ENCODE peak calls at places on chromosomes 13 and 19, in eight cellular contexts. One of them, this sample, is unnamed. For H3K9me3, the result is how much of the 10 kb centered on the place peaks cover.

GRCh38 chr19:40603719-40604646 is 2.8 kb downstream of the LTBP4 start:
- DNase-seq in HepG2: peak
- DNase-seq in CD8-positive, alpha-beta T cell: peak
- DNase-seq in spleen: peak
- DNase-seq in mammary epithelial cell: peak
- DNase-seq in pancreas: peak
- DNase-seq in fibroblast of lung: peak
- DNase-seq in cardiac muscle cell: peak
- DNase-seq in this sample: peak

GRCh38 chr19:45117167-45117594 is 24.2 kb downstream of the PPP1R37 start:
- DNase-seq in HepG2: no peak
- DNase-seq in CD8-positive, alpha-beta T cell: peak
- DNase-seq in spleen: no peak
- DNase-seq in mammary epithelial cell: no peak
- DNase-seq in pancreas: no peak
- DNase-seq in fibroblast of lung: peak
- DNase-seq in cardiac muscle cell: peak
- DNase-seq in this sample: no peak

GRCh38 chr19:682678-683320 is 6.6 kb downstream of the FSTL3 start:
- DNase-seq in HepG2: no peak
- DNase-seq in CD8-positive, alpha-beta T cell: no peak
- DNase-seq in spleen: peak
- DNase-seq in mammary epithelial cell: no peak
- DNase-seq in pancreas: peak
- DNase-seq in fibroblast of lung: no peak
- DNase-seq in cardiac muscle cell: no peak
- DNase-seq in this sample: no peak

GRCh38 chr13:44869167-44869566 is 120.1 kb downstream of the NUFIP1 start:
- DNase-seq in HepG2: no peak
- DNase-seq in CD8-positive, alpha-beta T cell: no peak
- DNase-seq in spleen: no peak
- DNase-seq in mammary epithelial cell: no peak
- DNase-seq in pancreas: no peak
- DNase-seq in fibroblast of lung: no peak
- DNase-seq in cardiac muscle cell: no peak
- DNase-seq in this sample: no peak

GRCh38 chr13:26515721-26516120 is 41.8 kb upstream of the WASF3 start:
- DNase-seq in HepG2: no peak
- DNase-seq in CD8-positive, alpha-beta T cell: no peak
- DNase-seq in spleen: no peak
- DNase-seq in mammary epithelial cell: no peak
- DNase-seq in pancreas: no peak
- DNase-seq in fibroblast of lung: no peak
- DNase-seq in cardiac muscle cell: no peak
- DNase-seq in this sample: no peak

GRCh38 chr19:58509731-58510083 is 2.1 kb downstream of the SLC27A5 start:
- DNase-seq in HepG2: no peak
- DNase-seq in CD8-positive, alpha-beta T cell: no peak
- DNase-seq in spleen: no peak
- DNase-seq in mammary epithelial cell: no peak
- DNase-seq in pancreas: no peak
- DNase-seq in fibroblast of lung: no peak
- DNase-seq in cardiac muscle cell: no peak
- DNase-seq in this sample: no peak

GRCh38 chr19:925912-926594 is at the start of gene ARID3A:
- DNase-seq in HepG2: no peak
- DNase-seq in CD8-positive, alpha-beta T cell: no peak
- DNase-seq in spleen: peak
- DNase-seq in mammary epithelial cell: peak
- DNase-seq in pancreas: peak
- DNase-seq in fibroblast of lung: peak
- DNase-seq in cardiac muscle cell: peak
- DNase-seq in this sample: no peak

GRCh38 chr19:19539738-19540703 is 2.0 kb downstream of the CILP2 start:
- DNase-seq in HepG2: no peak
- DNase-seq in CD8-positive, alpha-beta T cell: peak
- DNase-seq in spleen: peak
- DNase-seq in mammary epithelial cell: peak
- DNase-seq in pancreas: peak
- DNase-seq in fibroblast of lung: peak
- DNase-seq in cardiac muscle cell: peak
- DNase-seq in this sample: no peak

GRCh38 chr19:38455031-38455430 is 21.5 kb downstream of the RYR1 start:
- DNase-seq in HepG2: peak
- DNase-seq in CD8-positive, alpha-beta T cell: no peak
- DNase-seq in spleen: no peak
- DNase-seq in mammary epithelial cell: no peak
- DNase-seq in pancreas: no peak
- DNase-seq in fibroblast of lung: peak
- DNase-seq in cardiac muscle cell: peak
- DNase-seq in this sample: no peak

GRCh38 chr13:109026266-109026665 is 396.9 kb downstream of the MYO16 start:
- DNase-seq in HepG2: no peak
- DNase-seq in CD8-positive, alpha-beta T cell: no peak
- DNase-seq in spleen: no peak
- DNase-seq in mammary epithelial cell: no peak
- DNase-seq in pancreas: no peak
- DNase-seq in fibroblast of lung: no peak
- DNase-seq in cardiac muscle cell: no peak
- DNase-seq in this sample: no peak

GRCh38 chr13:91609353-91609752 is 210.9 kb downstream of the GPC5 start:
- DNase-seq in HepG2: no peak
- DNase-seq in CD8-positive, alpha-beta T cell: no peak
- DNase-seq in spleen: no peak
- DNase-seq in mammary epithelial cell: no peak
- DNase-seq in pancreas: no peak
- DNase-seq in fibroblast of lung: peak
- DNase-seq in cardiac muscle cell: peak
- DNase-seq in this sample: no peak

GRCh38 chr19:16185925-16186234 is 670 bp downstream of the FAM32A start:
- DNase-seq in HepG2: peak
- DNase-seq in CD8-positive, alpha-beta T cell: no peak
- DNase-seq in spleen: no peak
- DNase-seq in mammary epithelial cell: no peak
- DNase-seq in pancreas: no peak
- DNase-seq in fibroblast of lung: peak
- DNase-seq in cardiac muscle cell: no peak
- DNase-seq in this sample: no peak

GRCh38 chr13:76980075-76980718 is 11.7 kb upstream of the CLN5 start:
- DNase-seq in HepG2: peak
- DNase-seq in CD8-positive, alpha-beta T cell: peak
- DNase-seq in spleen: peak
- DNase-seq in mammary epithelial cell: peak
- DNase-seq in pancreas: peak
- DNase-seq in fibroblast of lung: peak
- DNase-seq in cardiac muscle cell: peak
- DNase-seq in this sample: peak

GRCh38 chr19:2329162-2329505 is 650 bp downstream of the SPPL2B start:
- DNase-seq in HepG2: no peak
- DNase-seq in CD8-positive, alpha-beta T cell: no peak
- DNase-seq in spleen: no peak
- DNase-seq in mammary epithelial cell: no peak
- DNase-seq in pancreas: no peak
- DNase-seq in fibroblast of lung: no peak
- DNase-seq in cardiac muscle cell: no peak
- DNase-seq in this sample: no peak

GRCh38 chr19:19445911-19446361 is 40.5 kb downstream of the GATAD2A start:
- DNase-seq in HepG2: no peak
- DNase-seq in CD8-positive, alpha-beta T cell: no peak
- DNase-seq in spleen: peak
- DNase-seq in mammary epithelial cell: peak
- DNase-seq in pancreas: no peak
- DNase-seq in fibroblast of lung: peak
- DNase-seq in cardiac muscle cell: no peak
- DNase-seq in this sample: no peak

DNA sequence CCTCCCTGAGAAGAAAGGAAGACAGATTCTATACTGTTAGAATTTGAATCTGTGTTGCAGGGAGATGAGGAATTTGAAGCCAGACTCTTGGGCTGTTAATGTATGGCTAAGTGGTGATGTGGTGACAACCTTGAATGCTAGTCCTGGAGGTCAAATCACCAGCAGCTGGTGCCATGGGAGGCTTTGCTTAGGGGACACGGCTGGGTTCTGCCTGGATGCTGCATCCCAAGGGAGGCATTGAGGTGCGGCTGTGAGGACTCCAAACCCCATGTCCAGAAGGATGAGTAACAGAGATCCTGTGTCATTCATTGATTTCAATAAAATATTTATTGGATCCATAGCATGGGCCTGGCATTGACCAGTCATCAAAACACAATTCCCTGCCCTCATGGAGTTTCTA is 42.3 kb downstream of the RFX2 start:
- DNase-seq in HepG2: no peak
- DNase-seq in CD8-positive, alpha-beta T cell: no peak
- DNase-seq in spleen: no peak
- DNase-seq in mammary epithelial cell: no peak
- DNase-seq in pancreas: no peak
- DNase-seq in fibroblast of lung: no peak
- DNase-seq in cardiac muscle cell: no peak
- DNase-seq in this sample: no peak
- H3K9me3 ChIP-seq in HepG2: under half
- H3K9me3 ChIP-seq in CD8-positive, alpha-beta T cell: under half
- H3K9me3 ChIP-seq in spleen: under half
- H3K9me3 ChIP-seq in mammary epithelial cell: under half
- H3K9me3 ChIP-seq in pancreas: under half
- H3K9me3 ChIP-seq in fibroblast of lung: under half
- H3K9me3 ChIP-seq in cardiac muscle cell: under half
- H3K9me3 ChIP-seq in this sample: under half

GRCh38 chr13:33953781-33954180 is 135.8 kb downstream of the RFC3 start:
- DNase-seq in HepG2: no peak
- DNase-seq in CD8-positive, alpha-beta T cell: no peak
- DNase-seq in spleen: no peak
- DNase-seq in mammary epithelial cell: no peak
- DNase-seq in pancreas: no peak
- DNase-seq in fibroblast of lung: peak
- DNase-seq in cardiac muscle cell: peak
- DNase-seq in this sample: no peak

GRCh38 chr13:33958964-33959363 is 141.0 kb downstream of the RFC3 start:
- DNase-seq in HepG2: no peak
- DNase-seq in CD8-positive, alpha-beta T cell: no peak
- DNase-seq in spleen: no peak
- DNase-seq in mammary epithelial cell: no peak
- DNase-seq in pancreas: no peak
- DNase-seq in fibroblast of lung: no peak
- DNase-seq in cardiac muscle cell: no peak
- DNase-seq in this sample: no peak

GRCh38 chr13:33963134-33963533 is 145.2 kb downstream of the RFC3 start:
- DNase-seq in HepG2: no peak
- DNase-seq in CD8-positive, alpha-beta T cell: no peak
- DNase-seq in spleen: no peak
- DNase-seq in mammary epithelial cell: no peak
- DNase-seq in pancreas: no peak
- DNase-seq in fibroblast of lung: no peak
- DNase-seq in cardiac muscle cell: no peak
- DNase-seq in this sample: no peak

GRCh38 chr13:33953203-33953602 is 135.3 kb downstream of the RFC3 start:
- DNase-seq in HepG2: no peak
- DNase-seq in CD8-positive, alpha-beta T cell: no peak
- DNase-seq in spleen: no peak
- DNase-seq in mammary epithelial cell: peak
- DNase-seq in pancreas: no peak
- DNase-seq in fibroblast of lung: peak
- DNase-seq in cardiac muscle cell: peak
- DNase-seq in this sample: no peak

DNA sequence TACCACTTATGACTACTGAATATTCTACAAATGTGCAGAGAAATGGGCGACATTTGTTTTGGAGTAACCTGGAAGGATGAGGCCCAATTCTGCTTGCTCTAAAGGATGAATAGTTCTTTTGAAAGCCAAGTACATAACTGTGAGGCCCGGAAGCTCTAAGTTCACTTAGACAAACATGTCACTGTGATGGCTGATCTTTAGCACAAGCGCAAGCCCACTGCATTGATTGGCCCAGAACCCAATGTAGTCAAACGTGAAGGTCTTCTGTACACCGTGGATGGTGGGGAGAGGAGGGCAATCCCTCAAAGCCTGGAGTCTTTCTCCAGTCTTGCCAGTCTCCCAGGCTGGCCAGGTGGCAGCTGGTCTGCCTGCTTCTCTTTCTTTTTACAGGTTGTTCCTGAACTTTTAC is 139.6 kb downstream of the RFC3 start:
- DNase-seq in HepG2: peak
- DNase-seq in CD8-positive, alpha-beta T cell: no peak
- DNase-seq in spleen: no peak
- DNase-seq in mammary epithelial cell: no peak
- DNase-seq in pancreas: no peak
- DNase-seq in fibroblast of lung: no peak
- DNase-seq in cardiac muscle cell: no peak
- DNase-seq in this sample: no peak
- H3K9me3 ChIP-seq in HepG2: under half
- H3K9me3 ChIP-seq in CD8-positive, alpha-beta T cell: under half
- H3K9me3 ChIP-seq in spleen: under half
- H3K9me3 ChIP-seq in mammary epithelial cell: under half
- H3K9me3 ChIP-seq in pancreas: under half
- H3K9me3 ChIP-seq in fibroblast of lung: under half
- H3K9me3 ChIP-seq in cardiac muscle cell: under half
- H3K9me3 ChIP-seq in this sample: under half

DNA sequence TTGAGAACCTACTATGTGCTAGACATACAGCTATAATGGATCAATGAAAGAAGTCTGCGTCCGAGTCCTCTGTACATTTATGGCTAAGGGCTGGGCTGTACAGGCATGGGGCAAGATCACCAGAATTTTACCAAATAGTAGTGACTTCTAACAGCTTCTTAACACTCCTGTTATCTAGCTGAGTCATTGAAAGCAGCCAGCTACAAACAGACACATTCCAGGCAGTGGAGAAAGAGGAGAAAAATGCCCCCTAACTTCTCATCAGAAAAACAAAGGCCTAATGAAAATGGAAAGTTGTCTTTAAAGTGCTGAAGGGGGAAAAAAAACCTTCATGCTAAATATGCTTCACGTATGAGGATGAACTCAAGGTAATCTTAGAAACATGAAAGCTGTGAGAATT is 14.3 kb upstream of the ZNF667 start:
- DNase-seq in HepG2: no peak
- DNase-seq in CD8-positive, alpha-beta T cell: no peak
- DNase-seq in spleen: no peak
- DNase-seq in mammary epithelial cell: no peak
- DNase-seq in pancreas: no peak
- DNase-seq in fibroblast of lung: peak
- DNase-seq in cardiac muscle cell: peak
- DNase-seq in this sample: no peak
- H3K9me3 ChIP-seq in HepG2: half or more
- H3K9me3 ChIP-seq in CD8-positive, alpha-beta T cell: under half
- H3K9me3 ChIP-seq in spleen: half or more
- H3K9me3 ChIP-seq in mammary epithelial cell: under half
- H3K9me3 ChIP-seq in pancreas: under half
- H3K9me3 ChIP-seq in fibroblast of lung: under half
- H3K9me3 ChIP-seq in cardiac muscle cell: under half
- H3K9me3 ChIP-seq in this sample: under half

GRCh38 chr19:23822735-23823134 is 64.0 kb upstream of the ZNF681 start:
- DNase-seq in HepG2: no peak
- DNase-seq in CD8-positive, alpha-beta T cell: no peak
- DNase-seq in spleen: no peak
- DNase-seq in mammary epithelial cell: peak
- DNase-seq in pancreas: no peak
- DNase-seq in fibroblast of lung: no peak
- DNase-seq in cardiac muscle cell: no peak
- DNase-seq in this sample: no peak

DNA sequence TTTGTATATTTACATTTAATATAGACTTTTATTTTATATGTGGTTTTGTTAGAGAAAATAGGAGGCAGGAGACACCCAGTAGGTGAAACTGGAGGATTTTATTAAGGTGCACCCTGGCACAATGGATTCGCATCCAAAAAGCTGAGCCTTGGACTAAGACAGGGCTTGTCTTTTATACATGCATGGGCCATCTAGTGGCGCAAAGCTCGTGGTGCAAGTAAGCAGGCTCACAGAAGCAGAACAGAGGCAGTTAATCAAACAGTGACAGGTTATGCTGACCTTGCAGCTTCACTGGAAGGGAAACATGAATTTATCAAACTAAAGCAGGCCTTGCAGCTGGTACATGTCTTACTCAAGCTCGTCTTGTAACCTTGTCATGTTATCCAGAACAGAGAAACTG is 58.8 kb upstream of the ZNF681 start:
- DNase-seq in HepG2: peak
- DNase-seq in CD8-positive, alpha-beta T cell: peak
- DNase-seq in spleen: no peak
- DNase-seq in mammary epithelial cell: peak
- DNase-seq in pancreas: no peak
- DNase-seq in fibroblast of lung: peak
- DNase-seq in cardiac muscle cell: peak
- DNase-seq in this sample: peak
- H3K9me3 ChIP-seq in HepG2: half or more
- H3K9me3 ChIP-seq in CD8-positive, alpha-beta T cell: under half
- H3K9me3 ChIP-seq in spleen: under half
- H3K9me3 ChIP-seq in mammary epithelial cell: under half
- H3K9me3 ChIP-seq in pancreas: under half
- H3K9me3 ChIP-seq in fibroblast of lung: under half
- H3K9me3 ChIP-seq in cardiac muscle cell: under half
- H3K9me3 ChIP-seq in this sample: under half